ENCODE peak calls at places on chromosomes 7 and 10, in ten cellular contexts. Z, T, X, L, G, A, W, S, O and U are unnamed samples.

GRCh38 chr7:83672157-83672556 is 23.2 kb upstream of the SEMA3E start:
- DNase-seq in Z (no peak), T (no peak), X (no peak), L (no peak), G (no peak), A (no peak), W (no peak), S (no peak), O (no peak), U (no peak)

GRCh38 chr10:127928021-127928806 is 21.3 kb downstream of the PTPRE start:
- DNase-seq in Z (no peak), T (no peak), X (peak; percentile 89), L (no peak), G (no peak), A (peak; percentile 38), W (no peak), S (no peak), O (no peak), U (no peak)

GRCh38 chr10:58853668-58854067 is 322.8 kb upstream of the PHYHIPL start:
- DNase-seq in Z (no peak), T (no peak), X (no peak), L (no peak), G (no peak), A (no peak), W (no peak), S (no peak), O (no peak), U (no peak)

GRCh38 chr7:100503350-100503735 is 19.6 kb downstream of the NYAP1 start:
- DNase-seq in Z (no peak), T (no peak), X (peak; percentile 86), L (no peak), G (no peak), A (peak; percentile 41), W (no peak), S (no peak), O (no peak), U (no peak)

GRCh38 chr10:5416981-5417380 is 4.6 kb downstream of the NET1 start:
- DNase-seq in Z (no peak), T (no peak), X (no peak), L (no peak), G (no peak), A (no peak), W (no peak), S (no peak), O (no peak), U (no peak)

GRCh38 chr7:32223071-32223650 is 153.0 kb upstream of the PDE1C start:
- DNase-seq in Z (no peak), T (no peak), X (no peak), L (no peak), G (no peak), A (no peak), W (no peak), S (no peak), O (no peak), U (no peak)

GRCh38 chr7:157859915-157860314 is 523.1 kb downstream of the DNAJB6 start:
- DNase-seq in Z (no peak), T (no peak), X (no peak), L (no peak), G (no peak), A (no peak), W (no peak), S (no peak), O (no peak), U (no peak)

GRCh38 chr10:30897045-30897444 is 134.6 kb downstream of the ZNF438 start:
- DNase-seq in Z (no peak), T (no peak), X (no peak), L (no peak), G (no peak), A (no peak), W (no peak), S (no peak), O (no peak), U (no peak)

GRCh38 chr10:70816220-70816894 is 609 bp downstream of the SGPL1 start:
- DNase-seq in Z (peak; percentile 73), T (peak; percentile 78), X (peak; percentile 97), L (peak; percentile 76), G (peak; percentile 68), A (peak; percentile 87), W (peak; percentile 7), S (peak; percentile 78), O (peak; percentile 61), U (peak; percentile 83)

GRCh38 chr10:113922787-113923570 is 68.5 kb downstream of the NHLRC2 start:
- DNase-seq in Z (no peak), T (no peak), X (no peak), L (no peak), G (no peak), A (no peak), W (no peak), S (peak; percentile 41), O (no peak), U (no peak)

GRCh38 chr10:44908071-44908709 is 2.9 kb upstream of the TMEM72 start:
- DNase-seq in Z (no peak), T (no peak), X (peak; percentile 86), L (peak; percentile 37), G (no peak), A (peak; percentile 2), W (no peak), S (no peak), O (peak; percentile 21), U (no peak)

GRCh38 chr7:28988818-28989595 is 30.9 kb upstream of the TRIL start:
- DNase-seq in Z (no peak), T (no peak), X (peak; percentile 93), L (peak; percentile 54), G (peak; percentile 21), A (peak; percentile 99), W (no peak), S (peak; percentile 60), O (peak; percentile 54), U (no peak)

GRCh38 chr10:77631241-77631640 is 6.4 kb downstream of the KCNMA1 start:
- DNase-seq in Z (no peak), T (no peak), X (no peak), L (no peak), G (no peak), A (no peak), W (no peak), S (no peak), O (no peak), U (no peak)

GRCh38 chr7:30146127-30146612 is 11.4 kb downstream of the MTURN start:
- DNase-seq in Z (no peak), T (no peak), X (no peak), L (no peak), G (no peak), A (no peak), W (no peak), S (no peak), O (no peak), U (no peak)

GRCh38 chr10:113739031-113739430 is 12.5 kb upstream of the PLEKHS1 start:
- DNase-seq in Z (no peak), T (no peak), X (no peak), L (no peak), G (no peak), A (no peak), W (no peak), S (no peak), O (no peak), U (no peak)

GRCh38 chr10:44132361-44133289 is 252.3 kb downstream of the CXCL12 start:
- DNase-seq in Z (no peak), T (no peak), X (no peak), L (peak; percentile 51), G (no peak), A (peak; percentile 36), W (no peak), S (peak; percentile 43), O (no peak), U (no peak)

GRCh38 chr7:38873433-38873832 is 35.6 kb downstream of the VPS41 start:
- DNase-seq in Z (no peak), T (no peak), X (no peak), L (no peak), G (no peak), A (no peak), W (no peak), S (no peak), O (no peak), U (no peak)

GRCh38 chr10:33772370-33773331 is 438.2 kb upstream of the NRP1 start:
- DNase-seq in Z (no peak), T (no peak), X (peak; percentile 7), L (no peak), G (no peak), A (peak; percentile 3), W (no peak), S (peak; percentile 52), O (no peak), U (no peak)

GRCh38 chr10:113552014-113552413 is 839 bp upstream of the HABP2 start:
- DNase-seq in Z (no peak), T (peak; percentile 67), X (no peak), L (no peak), G (no peak), A (no peak), W (no peak), S (no peak), O (no peak), U (peak; percentile 58)

GRCh38 chr10:70274643-70275042 is 9.2 kb downstream of the NPFFR1 start:
- DNase-seq in Z (no peak), T (no peak), X (peak; percentile 83), L (peak; percentile 32), G (no peak), A (peak; percentile 89), W (no peak), S (no peak), O (no peak), U (no peak)

GRCh38 chr7:138226851-138227250 is 150.6 kb downstream of the AKR1D1 start:
- DNase-seq in Z (no peak), T (no peak), X (no peak), L (no peak), G (no peak), A (no peak), W (no peak), S (no peak), O (no peak), U (no peak)

GRCh38 chr10:91219371-91220193 is 881 bp upstream of the PCGF5 start:
- DNase-seq in Z (no peak), T (no peak), X (peak; percentile 32), L (no peak), G (no peak), A (no peak), W (no peak), S (no peak), O (no peak), U (no peak)

GRCh38 chr7:4273566-4274230 is 408.4 kb upstream of the FOXK1 start:
- DNase-seq in Z (no peak), T (no peak), X (no peak), L (no peak), G (no peak), A (no peak), W (no peak), S (no peak), O (no peak), U (peak; percentile 28)

GRCh38 chr10:104441601-104442000 is 88.0 kb downstream of the CFAP58 start:
- DNase-seq in Z (no peak), T (no peak), X (peak; percentile 99), L (no peak), G (no peak), A (peak; percentile 92), W (no peak), S (no peak), O (peak; percentile 57), U (no peak)

GRCh38 chr10:62413652-62414051 is 39.5 kb downstream of the ZNF365 start:
- DNase-seq in Z (no peak), T (no peak), X (no peak), L (no peak), G (no peak), A (no peak), W (no peak), S (no peak), O (no peak), U (no peak)

GRCh38 chr7:28586736-28587135 is 174.4 kb downstream of the CREB5 start:
- DNase-seq in Z (no peak), T (no peak), X (no peak), L (no peak), G (no peak), A (no peak), W (no peak), S (no peak), O (no peak), U (no peak)

GRCh38 chr7:4189151-4189570 is 492.9 kb upstream of the FOXK1 start:
- DNase-seq in Z (peak; percentile 71), T (peak; percentile 85), X (peak; percentile 21), L (peak; percentile 82), G (peak; percentile 80), A (peak; percentile 3), W (no peak), S (peak; percentile 90), O (no peak), U (peak; percentile 94)

GRCh38 chr10:118965636-118966035 is 63.9 kb upstream of the NANOS1 start:
- DNase-seq in Z (no peak), T (no peak), X (no peak), L (no peak), G (no peak), A (no peak), W (no peak), S (no peak), O (no peak), U (no peak)